ENCODE peak calls at places on chromosomes 1 and 21, in six cellular contexts. P, V, C, I, A and Q are unnamed samples.

GRCh38 chr1:45335732-45336365 is 4.1 kb upstream of the TOE1 start:
- DNase-seq in P (no peak), V (no peak), C (no peak), I (no peak), A (no peak), Q (no peak)

GRCh38 chr1:237258871-237259270 is 216.9 kb downstream of the RYR2 start:
- DNase-seq in P (no peak), V (no peak), C (no peak), I (no peak), A (peak; percentile 33), Q (no peak)

GRCh38 chr1:245276426-245276825 is 121.6 kb downstream of the KIF26B start:
- DNase-seq in P (no peak), V (no peak), C (peak; percentile 11), I (no peak), A (no peak), Q (no peak)

GRCh38 chr1:163820748-163821147 is 499.0 kb downstream of the NUF2 start:
- DNase-seq in P (peak; percentile 0), V (no peak), C (no peak), I (no peak), A (peak; percentile 25), Q (peak; percentile 10)

GRCh38 chr1:231028676-231029075 is 11.4 kb downstream of the FAM89A start:
- DNase-seq in P (peak; percentile 20), V (no peak), C (no peak), I (no peak), A (no peak), Q (no peak)

GRCh38 chr1:233081686-233082085 is 131.3 kb downstream of the NTPCR start:
- DNase-seq in P (peak; percentile 28), V (no peak), C (no peak), I (no peak), A (no peak), Q (no peak)

GRCh38 chr1:165257969-165258459 is 98.5 kb downstream of the LMX1A start:
- DNase-seq in P (peak; percentile 56), V (no peak), C (peak; percentile 82), I (peak; percentile 5), A (peak; percentile 97), Q (peak; percentile 77)

GRCh38 chr1:234726359-234726836 is 116.4 kb upstream of the IRF2BP2 start:
- DNase-seq in P (peak; percentile 22), V (no peak), C (no peak), I (no peak), A (peak; percentile 47), Q (no peak)

GRCh38 chr21:42609806-42610205 is 43.6 kb upstream of the PDE9A start:
- DNase-seq in P (no peak), V (no peak), C (no peak), I (peak; percentile 20), A (no peak), Q (peak; percentile 64)

GRCh38 chr1:31228986-31229385 is 10.7 kb downstream of the NKAIN1 start:
- DNase-seq in P (no peak), V (no peak), C (no peak), I (no peak), A (no peak), Q (no peak)

GRCh38 chr21:28627261-28627660 is 365.4 kb downstream of the LTN1 start:
- DNase-seq in P (no peak), V (no peak), C (no peak), I (no peak), A (no peak), Q (no peak)

GRCh38 chr1:24606621-24607020 is 36.5 kb upstream of the SRRM1 start:
- DNase-seq in P (no peak), V (no peak), C (no peak), I (no peak), A (no peak), Q (no peak)

GRCh38 chr21:19049567-19049966 is 646.0 kb upstream of the TMPRSS15 start:
- DNase-seq in P (no peak), V (no peak), C (no peak), I (no peak), A (no peak), Q (no peak)

GRCh38 chr1:15852036-15852827 is 4.7 kb downstream of the SPEN start:
- DNase-seq in P (no peak), V (no peak), C (no peak), I (no peak), A (no peak), Q (peak; percentile 54)

GRCh38 chr1:3564921-3565831 is 46.1 kb downstream of the MEGF6 start:
- DNase-seq in P (peak; percentile 49), V (no peak), C (peak; percentile 82), I (no peak), A (peak; percentile 38), Q (peak; percentile 71)

GRCh38 chr1:10626781-10627410 is 152.1 kb downstream of the PEX14 start:
- DNase-seq in P (no peak), V (no peak), C (no peak), I (no peak), A (no peak), Q (no peak)

GRCh38 chr1:113519561-113519960 is 129.2 kb downstream of the MAGI3 start:
- DNase-seq in P (no peak), V (no peak), C (no peak), I (no peak), A (peak; percentile 5), Q (no peak)

GRCh38 chr1:223036479-223036845 is 106.6 kb downstream of the TLR5 start:
- DNase-seq in P (no peak), V (no peak), C (no peak), I (no peak), A (no peak), Q (no peak)

GRCh38 chr1:19772053-19772452 is 27.7 kb downstream of the TMCO4 start:
- DNase-seq in P (no peak), V (no peak), C (no peak), I (no peak), A (no peak), Q (no peak)

GRCh38 chr1:150111670-150112069 is 38.0 kb upstream of the PLEKHO1 start:
- DNase-seq in P (no peak), V (no peak), C (no peak), I (no peak), A (no peak), Q (no peak)

GRCh38 chr1:203403586-203403985 is 52.7 kb upstream of the FMOD start:
- DNase-seq in P (no peak), V (no peak), C (no peak), I (no peak), A (no peak), Q (no peak)

GRCh38 chr1:14897080-14897449 is 256.5 kb upstream of the TMEM51 start:
- DNase-seq in P (peak; percentile 18), V (no peak), C (no peak), I (no peak), A (no peak), Q (peak; percentile 92)

GRCh38 chr1:15592285-15592684 is 7.4 kb upstream of the AGMAT start:
- DNase-seq in P (no peak), V (no peak), C (no peak), I (no peak), A (no peak), Q (no peak)

GRCh38 chr1:225644666-225645065 is 8.3 kb downstream of the ENAH start:
- DNase-seq in P (no peak), V (no peak), C (no peak), I (no peak), A (no peak), Q (no peak)

GRCh38 chr1:115593365-115594259 is 48.2 kb upstream of the VANGL1 start:
- DNase-seq in P (no peak), V (no peak), C (no peak), I (no peak), A (no peak), Q (no peak)

GRCh38 chr1:43388021-43388575 is 1.5 kb downstream of the MED8 start:
- DNase-seq in P (no peak), V (no peak), C (no peak), I (no peak), A (no peak), Q (no peak)

GRCh38 chr1:22815421-22816062 is 104.9 kb downstream of the EPHB2 start:
- DNase-seq in P (no peak), V (no peak), C (no peak), I (no peak), A (no peak), Q (no peak)

GRCh38 chr1:60376196-60376595 is 302.6 kb upstream of the C1orf87 start:
- DNase-seq in P (no peak), V (no peak), C (no peak), I (no peak), A (no peak), Q (no peak)

GRCh38 chr1:221698579-221699349 is 43.1 kb downstream of the DUSP10 start:
- DNase-seq in P (peak; percentile 37), V (no peak), C (no peak), I (no peak), A (no peak), Q (no peak)

GRCh38 chr1:185670187-185670627 is 64.0 kb upstream of the HMCN1 start:
- DNase-seq in P (no peak), V (no peak), C (peak; percentile 57), I (no peak), A (peak; percentile 69), Q (peak; percentile 67)